ENCODE peak calls at places on chromosomes 13 and 19, in ten cellular contexts. One of them, this sample, is unnamed.

GRCh38 chr19:55141696-55142095 is 7.3 kb downstream of the TNNT1 start:
- DNase-seq in OCI-LY7: no peak
- DNase-seq in EL: no peak
- DNase-seq in AG20443: no peak
- DNase-seq in endodermal cell: peak; percentile 69
- DNase-seq in EH: no peak
- DNase-seq in activated T-helper 1 cell treated with anti-CD3 and anti-CD28 coated beads, Interleukin-2, amount 50 U/mL, for 16 hours: no peak
- DNase-seq in IMR-90: no peak
- DNase-seq in NCI-H1417: peak; percentile 28
- DNase-seq in COR-L47: no peak
- DNase-seq in this sample: no peak

GRCh38 chr19:50492303-50493052 is 15.8 kb upstream of the GARIN5A start:
- DNase-seq in OCI-LY7: no peak
- DNase-seq in EL: no peak
- DNase-seq in AG20443: no peak
- DNase-seq in endodermal cell: peak; percentile 69
- DNase-seq in EH: no peak
- DNase-seq in activated T-helper 1 cell treated with anti-CD3 and anti-CD28 coated beads, Interleukin-2, amount 50 U/mL, for 16 hours: no peak
- DNase-seq in IMR-90: no peak
- DNase-seq in NCI-H1417: peak; percentile 37
- DNase-seq in COR-L47: no peak
- DNase-seq in this sample: no peak

GRCh38 chr19:41540041-41540695 is 35.8 kb upstream of the CEACAM21 start:
- DNase-seq in OCI-LY7: no peak
- DNase-seq in EL: no peak
- DNase-seq in AG20443: no peak
- DNase-seq in endodermal cell: no peak
- DNase-seq in EH: peak; percentile 27
- DNase-seq in activated T-helper 1 cell treated with anti-CD3 and anti-CD28 coated beads, Interleukin-2, amount 50 U/mL, for 16 hours: no peak
- DNase-seq in IMR-90: no peak
- DNase-seq in NCI-H1417: peak; percentile 9
- DNase-seq in COR-L47: no peak
- DNase-seq in this sample: no peak

GRCh38 chr19:35381926-35382325 is 11.1 kb downstream of the GPR42 start:
- DNase-seq in OCI-LY7: no peak
- DNase-seq in EL: no peak
- DNase-seq in AG20443: no peak
- DNase-seq in endodermal cell: peak; percentile 5
- DNase-seq in EH: no peak
- DNase-seq in activated T-helper 1 cell treated with anti-CD3 and anti-CD28 coated beads, Interleukin-2, amount 50 U/mL, for 16 hours: no peak
- DNase-seq in IMR-90: no peak
- DNase-seq in NCI-H1417: no peak
- DNase-seq in COR-L47: no peak
- DNase-seq in this sample: no peak

GRCh38 chr19:13155472-13156284 is 5.5 kb downstream of the IER2 start:
- DNase-seq in OCI-LY7: peak; percentile 91
- DNase-seq in EL: peak; percentile 84
- DNase-seq in AG20443: peak; percentile 74
- DNase-seq in endodermal cell: peak; percentile 94
- DNase-seq in EH: peak; percentile 76
- DNase-seq in activated T-helper 1 cell treated with anti-CD3 and anti-CD28 coated beads, Interleukin-2, amount 50 U/mL, for 16 hours: peak; percentile 42
- DNase-seq in IMR-90: peak; percentile 76
- DNase-seq in NCI-H1417: peak; percentile 93
- DNase-seq in COR-L47: peak; percentile 77
- DNase-seq in this sample: no peak

GRCh38 chr19:8304841-8305621 is 3.1 kb downstream of the CD320 start:
- DNase-seq in OCI-LY7: peak; percentile 58
- DNase-seq in EL: no peak
- DNase-seq in AG20443: no peak
- DNase-seq in endodermal cell: peak; percentile 95
- DNase-seq in EH: no peak
- DNase-seq in activated T-helper 1 cell treated with anti-CD3 and anti-CD28 coated beads, Interleukin-2, amount 50 U/mL, for 16 hours: no peak
- DNase-seq in IMR-90: no peak
- DNase-seq in NCI-H1417: no peak
- DNase-seq in COR-L47: no peak
- DNase-seq in this sample: no peak

GRCh38 chr13:114266241-114266640 is 15.2 kb upstream of the UPF3A start:
- DNase-seq in OCI-LY7: no peak
- DNase-seq in EL: no peak
- DNase-seq in AG20443: no peak
- DNase-seq in endodermal cell: no peak
- DNase-seq in EH: no peak
- DNase-seq in activated T-helper 1 cell treated with anti-CD3 and anti-CD28 coated beads, Interleukin-2, amount 50 U/mL, for 16 hours: no peak
- DNase-seq in IMR-90: no peak
- DNase-seq in NCI-H1417: no peak
- DNase-seq in COR-L47: no peak
- DNase-seq in this sample: no peak

GRCh38 chr19:46728693-46729339 is 11.9 kb upstream of the PRKD2 start:
- DNase-seq in OCI-LY7: peak; percentile 78
- DNase-seq in EL: peak; percentile 55
- DNase-seq in AG20443: peak; percentile 91
- DNase-seq in endodermal cell: peak; percentile 93
- DNase-seq in EH: peak; percentile 61
- DNase-seq in activated T-helper 1 cell treated with anti-CD3 and anti-CD28 coated beads, Interleukin-2, amount 50 U/mL, for 16 hours: peak; percentile 75
- DNase-seq in IMR-90: peak; percentile 44
- DNase-seq in NCI-H1417: peak; percentile 29
- DNase-seq in COR-L47: peak; percentile 45
- DNase-seq in this sample: no peak

GRCh38 chr13:81223784-81224501 is 883.0 kb upstream of the SPRY2 start:
- DNase-seq in OCI-LY7: no peak
- DNase-seq in EL: no peak
- DNase-seq in AG20443: no peak
- DNase-seq in endodermal cell: no peak
- DNase-seq in EH: no peak
- DNase-seq in activated T-helper 1 cell treated with anti-CD3 and anti-CD28 coated beads, Interleukin-2, amount 50 U/mL, for 16 hours: no peak
- DNase-seq in IMR-90: no peak
- DNase-seq in NCI-H1417: no peak
- DNase-seq in COR-L47: no peak
- DNase-seq in this sample: no peak

GRCh38 chr13:30020726-30021312 is 170.4 kb upstream of the UBL3 start:
- DNase-seq in OCI-LY7: no peak
- DNase-seq in EL: peak; percentile 71
- DNase-seq in AG20443: peak; percentile 55
- DNase-seq in endodermal cell: no peak
- DNase-seq in EH: peak; percentile 74
- DNase-seq in activated T-helper 1 cell treated with anti-CD3 and anti-CD28 coated beads, Interleukin-2, amount 50 U/mL, for 16 hours: no peak
- DNase-seq in IMR-90: peak; percentile 57
- DNase-seq in NCI-H1417: no peak
- DNase-seq in COR-L47: no peak
- DNase-seq in this sample: no peak

GRCh38 chr13:99275093-99275469 is 16.9 kb upstream of the GPR18 start:
- DNase-seq in OCI-LY7: no peak
- DNase-seq in EL: peak; percentile 57
- DNase-seq in AG20443: peak; percentile 55
- DNase-seq in endodermal cell: no peak
- DNase-seq in EH: peak; percentile 66
- DNase-seq in activated T-helper 1 cell treated with anti-CD3 and anti-CD28 coated beads, Interleukin-2, amount 50 U/mL, for 16 hours: no peak
- DNase-seq in IMR-90: peak; percentile 84
- DNase-seq in NCI-H1417: no peak
- DNase-seq in COR-L47: no peak
- DNase-seq in this sample: no peak

GRCh38 chr19:55305491-55305890 is 19.6 kb downstream of the TMEM150B start:
- DNase-seq in OCI-LY7: peak; percentile 80
- DNase-seq in EL: peak; percentile 37
- DNase-seq in AG20443: peak; percentile 58
- DNase-seq in endodermal cell: peak; percentile 79
- DNase-seq in EH: peak; percentile 41
- DNase-seq in activated T-helper 1 cell treated with anti-CD3 and anti-CD28 coated beads, Interleukin-2, amount 50 U/mL, for 16 hours: no peak
- DNase-seq in IMR-90: no peak
- DNase-seq in NCI-H1417: peak; percentile 42
- DNase-seq in COR-L47: peak; percentile 15
- DNase-seq in this sample: no peak

GRCh38 chr13:43529796-43530195 is 257.0 kb downstream of the ENOX1 start:
- DNase-seq in OCI-LY7: no peak
- DNase-seq in EL: no peak
- DNase-seq in AG20443: no peak
- DNase-seq in endodermal cell: no peak
- DNase-seq in EH: no peak
- DNase-seq in activated T-helper 1 cell treated with anti-CD3 and anti-CD28 coated beads, Interleukin-2, amount 50 U/mL, for 16 hours: no peak
- DNase-seq in IMR-90: no peak
- DNase-seq in NCI-H1417: peak; percentile 3
- DNase-seq in COR-L47: peak; percentile 5
- DNase-seq in this sample: no peak

GRCh38 chr19:44813331-44814131 is 4.6 kb downstream of the BCAM start:
- DNase-seq in OCI-LY7: no peak
- DNase-seq in EL: no peak
- DNase-seq in AG20443: no peak
- DNase-seq in endodermal cell: peak; percentile 76
- DNase-seq in EH: no peak
- DNase-seq in activated T-helper 1 cell treated with anti-CD3 and anti-CD28 coated beads, Interleukin-2, amount 50 U/mL, for 16 hours: no peak
- DNase-seq in IMR-90: no peak
- DNase-seq in NCI-H1417: no peak
- DNase-seq in COR-L47: no peak
- DNase-seq in this sample: no peak

GRCh38 chr13:38777347-38778107 is 90.7 kb downstream of the FREM2 start:
- DNase-seq in OCI-LY7: no peak
- DNase-seq in EL: no peak
- DNase-seq in AG20443: no peak
- DNase-seq in endodermal cell: no peak
- DNase-seq in EH: no peak
- DNase-seq in activated T-helper 1 cell treated with anti-CD3 and anti-CD28 coated beads, Interleukin-2, amount 50 U/mL, for 16 hours: no peak
- DNase-seq in IMR-90: no peak
- DNase-seq in NCI-H1417: no peak
- DNase-seq in COR-L47: no peak
- DNase-seq in this sample: no peak

GRCh38 chr19:33441277-33441699 is 67.8 kb downstream of the CEBPG start:
- DNase-seq in OCI-LY7: no peak
- DNase-seq in EL: no peak
- DNase-seq in AG20443: no peak
- DNase-seq in endodermal cell: no peak
- DNase-seq in EH: no peak
- DNase-seq in activated T-helper 1 cell treated with anti-CD3 and anti-CD28 coated beads, Interleukin-2, amount 50 U/mL, for 16 hours: no peak
- DNase-seq in IMR-90: no peak
- DNase-seq in NCI-H1417: no peak
- DNase-seq in COR-L47: no peak
- DNase-seq in this sample: no peak

GRCh38 chr19:39708594-39708993 is 4.3 kb downstream of the LGALS14 start:
- DNase-seq in OCI-LY7: no peak
- DNase-seq in EL: no peak
- DNase-seq in AG20443: no peak
- DNase-seq in endodermal cell: no peak
- DNase-seq in EH: no peak
- DNase-seq in activated T-helper 1 cell treated with anti-CD3 and anti-CD28 coated beads, Interleukin-2, amount 50 U/mL, for 16 hours: no peak
- DNase-seq in IMR-90: no peak
- DNase-seq in NCI-H1417: no peak
- DNase-seq in COR-L47: no peak
- DNase-seq in this sample: no peak

GRCh38 chr13:61415749-61416148 is at the start of gene PCDH20:
- DNase-seq in OCI-LY7: no peak
- DNase-seq in EL: no peak
- DNase-seq in AG20443: no peak
- DNase-seq in endodermal cell: no peak
- DNase-seq in EH: no peak
- DNase-seq in activated T-helper 1 cell treated with anti-CD3 and anti-CD28 coated beads, Interleukin-2, amount 50 U/mL, for 16 hours: no peak
- DNase-seq in IMR-90: no peak
- DNase-seq in NCI-H1417: no peak
- DNase-seq in COR-L47: no peak
- DNase-seq in this sample: no peak

GRCh38 chr13:19795956-19796355 is 13.2 kb upstream of the PSPC1 start:
- DNase-seq in OCI-LY7: no peak
- DNase-seq in EL: no peak
- DNase-seq in AG20443: no peak
- DNase-seq in endodermal cell: no peak
- DNase-seq in EH: no peak
- DNase-seq in activated T-helper 1 cell treated with anti-CD3 and anti-CD28 coated beads, Interleukin-2, amount 50 U/mL, for 16 hours: no peak
- DNase-seq in IMR-90: no peak
- DNase-seq in NCI-H1417: no peak
- DNase-seq in COR-L47: no peak
- DNase-seq in this sample: no peak

GRCh38 chr13:100694722-100695644 is 20.4 kb upstream of the TMTC4 start:
- DNase-seq in OCI-LY7: no peak
- DNase-seq in EL: peak; percentile 68
- DNase-seq in AG20443: peak; percentile 76
- DNase-seq in endodermal cell: peak; percentile 89
- DNase-seq in EH: peak; percentile 58
- DNase-seq in activated T-helper 1 cell treated with anti-CD3 and anti-CD28 coated beads, Interleukin-2, amount 50 U/mL, for 16 hours: no peak
- DNase-seq in IMR-90: peak; percentile 38
- DNase-seq in NCI-H1417: no peak
- DNase-seq in COR-L47: no peak
- DNase-seq in this sample: peak; percentile 40

GRCh38 chr13:64723735-64724134 is 2506.4 kb downstream of the PCDH9 start:
- DNase-seq in OCI-LY7: no peak
- DNase-seq in EL: peak; percentile 94
- DNase-seq in AG20443: peak; percentile 73
- DNase-seq in endodermal cell: no peak
- DNase-seq in EH: peak; percentile 96
- DNase-seq in activated T-helper 1 cell treated with anti-CD3 and anti-CD28 coated beads, Interleukin-2, amount 50 U/mL, for 16 hours: no peak
- DNase-seq in IMR-90: peak; percentile 94
- DNase-seq in NCI-H1417: peak; percentile 53
- DNase-seq in COR-L47: no peak
- DNase-seq in this sample: no peak

GRCh38 chr13:71055047-71055446 is 812.0 kb downstream of the DACH1 start:
- DNase-seq in OCI-LY7: no peak
- DNase-seq in EL: no peak
- DNase-seq in AG20443: no peak
- DNase-seq in endodermal cell: no peak
- DNase-seq in EH: no peak
- DNase-seq in activated T-helper 1 cell treated with anti-CD3 and anti-CD28 coated beads, Interleukin-2, amount 50 U/mL, for 16 hours: no peak
- DNase-seq in IMR-90: no peak
- DNase-seq in NCI-H1417: no peak
- DNase-seq in COR-L47: no peak
- DNase-seq in this sample: no peak

GRCh38 chr13:66778461-66778860 is 451.7 kb downstream of the PCDH9 start:
- DNase-seq in OCI-LY7: no peak
- DNase-seq in EL: no peak
- DNase-seq in AG20443: no peak
- DNase-seq in endodermal cell: no peak
- DNase-seq in EH: no peak
- DNase-seq in activated T-helper 1 cell treated with anti-CD3 and anti-CD28 coated beads, Interleukin-2, amount 50 U/mL, for 16 hours: no peak
- DNase-seq in IMR-90: no peak
- DNase-seq in NCI-H1417: no peak
- DNase-seq in COR-L47: no peak
- DNase-seq in this sample: no peak

GRCh38 chr13:97058896-97059295 is 64.6 kb upstream of the OXGR1 start:
- DNase-seq in OCI-LY7: no peak
- DNase-seq in EL: no peak
- DNase-seq in AG20443: peak; percentile 18
- DNase-seq in endodermal cell: no peak
- DNase-seq in EH: no peak
- DNase-seq in activated T-helper 1 cell treated with anti-CD3 and anti-CD28 coated beads, Interleukin-2, amount 50 U/mL, for 16 hours: no peak
- DNase-seq in IMR-90: no peak
- DNase-seq in NCI-H1417: no peak
- DNase-seq in COR-L47: no peak
- DNase-seq in this sample: no peak

This sample was measured in pons.